ENCODE peak calls at places on chromosomes 2 and 18, in four cellular contexts. K, Y, W and P are unnamed samples.

GRCh38 chr2:100785621-100786296 is 34.2 kb upstream of the NPAS2 start:
- DNase-seq in K (no peak), Y (peak; percentile 85), W (no peak), P (no peak)

GRCh38 chr2:15048000-15048399 is 415.5 kb downstream of the LRATD1 start:
- DNase-seq in K (no peak), Y (no peak), W (no peak), P (no peak)

GRCh38 chr2:61538920-61539559 is 884 bp upstream of the XPO1 start:
- DNase-seq in K (no peak), Y (peak; percentile 24), W (peak; percentile 33), P (peak; percentile 29)

GRCh38 chr2:224847961-224848850 is 132.0 kb upstream of the CCDC195 start:
- DNase-seq in K (no peak), Y (no peak), W (peak; percentile 60), P (peak; percentile 69)

GRCh38 chr2:101150306-101151140 is 659 bp downstream of the TBC1D8 start:
- DNase-seq in K (no peak), Y (no peak), W (no peak), P (no peak)

GRCh38 chr18:57294547-57294946 is 57.8 kb upstream of the ST8SIA3 start:
- DNase-seq in K (no peak), Y (no peak), W (no peak), P (no peak)

GRCh38 chr2:178271629-178272333 is 77.5 kb downstream of the OSBPL6 start:
- DNase-seq in K (no peak), Y (no peak), W (no peak), P (peak; percentile 57)

GRCh38 chr18:78980777-78981651 is 1.4 kb downstream of the SALL3 start:
- DNase-seq in K (no peak), Y (no peak), W (no peak), P (no peak)

GRCh38 chr2:7766978-7767565 is 849.9 kb downstream of the RNF144A start:
- DNase-seq in K (no peak), Y (no peak), W (no peak), P (no peak)

GRCh38 chr18:76405761-76406356 is 89.2 kb downstream of the ZNF516 start:
- DNase-seq in K (peak; percentile 43), Y (no peak), W (peak; percentile 27), P (no peak)

GRCh38 chr2:7043689-7044088 is 126.5 kb downstream of the RNF144A start:
- DNase-seq in K (no peak), Y (no peak), W (no peak), P (no peak)

GRCh38 chr2:114022360-114023085 is 132.6 kb downstream of the ACTR3 start:
- DNase-seq in K (no peak), Y (peak; percentile 74), W (peak; percentile 61), P (no peak)

GRCh38 chr18:22681912-22682311 is 251.2 kb upstream of the RBBP8 start:
- DNase-seq in K (no peak), Y (no peak), W (no peak), P (no peak)

GRCh38 chr2:62844311-62845090 is 139.0 kb downstream of the EHBP1 start:
- DNase-seq in K (no peak), Y (no peak), W (no peak), P (no peak)

GRCh38 chr2:230922951-230923717 is 1.9 kb downstream of the GPR55 start:
- DNase-seq in K (no peak), Y (no peak), W (no peak), P (no peak)

GRCh38 chr2:147641644-147642043 is 203.2 kb upstream of the ACVR2A start:
- DNase-seq in K (no peak), Y (no peak), W (no peak), P (no peak)

GRCh38 chr2:96537066-96537733 is 648 bp downstream of the ARID5A start:
- DNase-seq in K (no peak), Y (no peak), W (no peak), P (peak; percentile 63)

GRCh38 chr2:110948027-110948687 is 172.6 kb upstream of the BCL2L11 start:
- DNase-seq in K (no peak), Y (no peak), W (no peak), P (no peak)

GRCh38 chr2:142286618-142287017 is 155.8 kb upstream of the LRP1B start:
- DNase-seq in K (peak; percentile 23), Y (no peak), W (peak; percentile 42), P (no peak)

GRCh38 chr2:241516520-241516965 is 8.2 kb upstream of the STK25 start:
- DNase-seq in K (no peak), Y (no peak), W (no peak), P (no peak)

GRCh38 chr2:208072250-208072892 is 47.0 kb upstream of the PLEKHM3 start:
- DNase-seq in K (peak; percentile 33), Y (peak; percentile 70), W (peak; percentile 57), P (no peak)

GRCh38 chr2:31069926-31070325 is 68.3 kb downstream of the GALNT14 start:
- DNase-seq in K (no peak), Y (no peak), W (no peak), P (no peak)

GRCh38 chr2:69992310-69993047 is 31.0 kb upstream of the ASPRV1 start:
- DNase-seq in K (no peak), Y (no peak), W (no peak), P (no peak)

GRCh38 chr2:71067567-71068217 is 756 bp upstream of the NAGK start:
- DNase-seq in K (no peak), Y (no peak), W (no peak), P (no peak)

GRCh38 chr2:218360453-218360852 is 3.8 kb downstream of the CATIP start:
- DNase-seq in K (no peak), Y (no peak), W (no peak), P (no peak)

GRCh38 chr2:172588931-172589330 is 33.0 kb downstream of the PDK1 start:
- DNase-seq in K (no peak), Y (no peak), W (no peak), P (no peak)
- H3K27ac ChIP-seq in K (no peak overlapping the region), Y (no peak overlapping the region), W (no peak overlapping the region), P (no peak overlapping the region)

DNA sequence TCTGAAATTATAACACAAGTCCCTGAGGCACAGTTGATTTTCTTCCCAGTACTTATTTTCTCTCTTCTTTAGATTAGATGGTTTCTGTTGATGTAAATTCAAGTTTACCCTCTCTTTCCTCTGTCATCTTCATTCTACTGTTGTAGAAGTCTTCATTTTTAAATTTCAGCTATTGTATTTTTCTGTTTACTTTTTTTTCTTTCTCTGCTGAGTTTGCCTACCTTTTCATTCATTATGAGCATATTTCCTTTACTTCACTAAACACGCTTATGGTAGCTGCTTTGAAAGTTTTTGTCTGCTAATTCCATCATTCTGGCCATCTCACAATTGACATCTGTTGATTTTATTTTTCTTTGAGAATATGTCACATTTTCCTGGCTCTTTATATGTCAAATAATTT is 69.9 kb downstream of the MAPRE2 start:
- DNase-seq in K (no peak), Y (no peak), W (no peak), P (no peak)
- H3K9me3 ChIP-seq in K (no peaks in the 10 kb centered on the region), Y (no peaks in the 10 kb centered on the region), W (no peaks in the 10 kb centered on the region), P (no peaks in the 10 kb centered on the region)

DNA sequence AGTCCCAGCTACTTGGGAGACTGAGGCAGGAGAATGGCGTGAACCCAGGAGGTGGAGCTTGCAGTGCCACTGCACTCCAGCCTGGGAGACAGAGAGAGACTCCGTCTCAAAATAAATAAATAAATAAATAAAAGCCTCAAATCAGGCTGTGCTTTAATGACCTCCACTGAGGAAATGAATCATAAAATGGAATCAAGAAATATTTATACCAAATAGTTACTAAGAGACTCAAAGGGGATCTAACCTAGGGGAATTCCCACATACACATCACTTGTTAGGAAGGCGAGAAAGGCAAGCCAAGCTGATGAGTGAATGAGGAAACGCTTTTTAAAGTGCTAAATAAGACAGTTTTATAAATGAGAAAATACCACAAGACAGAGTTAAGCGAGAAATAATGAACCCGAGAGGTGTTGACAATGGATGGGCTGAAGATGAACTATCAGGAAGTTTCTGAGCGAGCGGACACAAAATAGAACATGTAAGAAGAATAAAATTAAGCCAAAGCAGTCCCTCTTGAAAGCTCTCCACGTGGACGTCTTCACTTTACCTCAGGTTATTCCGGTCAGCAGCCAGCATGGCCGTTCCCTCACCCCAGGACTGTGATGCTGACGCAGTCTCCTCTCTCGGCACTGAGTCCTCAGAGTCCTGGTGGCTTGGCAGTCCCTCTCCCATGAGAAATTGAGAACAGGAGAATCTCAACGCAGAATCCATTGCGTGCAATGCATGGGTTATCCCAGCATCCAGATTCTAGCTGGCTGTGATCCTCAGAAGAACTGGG is 22.4 kb downstream of the PXDN start:
- DNase-seq in K (no peak), Y (no peak), W (no peak), P (no peak)
- TF ChIP-seq POLR2AphosphoS5 in K (no peak), Y (no peak), W (no peak), P (no peak)

GRCh38 chr2:121519732-121520640 is 10.7 kb upstream of the RNU4ATAC start:
- DNase-seq in K (no peak), Y (no peak), W (no peak), P (no peak)
- H3K27ac ChIP-seq in K (no peak overlapping the region), Y (no peak overlapping the region), W (no peak overlapping the region), P (no peak overlapping the region)

DNA sequence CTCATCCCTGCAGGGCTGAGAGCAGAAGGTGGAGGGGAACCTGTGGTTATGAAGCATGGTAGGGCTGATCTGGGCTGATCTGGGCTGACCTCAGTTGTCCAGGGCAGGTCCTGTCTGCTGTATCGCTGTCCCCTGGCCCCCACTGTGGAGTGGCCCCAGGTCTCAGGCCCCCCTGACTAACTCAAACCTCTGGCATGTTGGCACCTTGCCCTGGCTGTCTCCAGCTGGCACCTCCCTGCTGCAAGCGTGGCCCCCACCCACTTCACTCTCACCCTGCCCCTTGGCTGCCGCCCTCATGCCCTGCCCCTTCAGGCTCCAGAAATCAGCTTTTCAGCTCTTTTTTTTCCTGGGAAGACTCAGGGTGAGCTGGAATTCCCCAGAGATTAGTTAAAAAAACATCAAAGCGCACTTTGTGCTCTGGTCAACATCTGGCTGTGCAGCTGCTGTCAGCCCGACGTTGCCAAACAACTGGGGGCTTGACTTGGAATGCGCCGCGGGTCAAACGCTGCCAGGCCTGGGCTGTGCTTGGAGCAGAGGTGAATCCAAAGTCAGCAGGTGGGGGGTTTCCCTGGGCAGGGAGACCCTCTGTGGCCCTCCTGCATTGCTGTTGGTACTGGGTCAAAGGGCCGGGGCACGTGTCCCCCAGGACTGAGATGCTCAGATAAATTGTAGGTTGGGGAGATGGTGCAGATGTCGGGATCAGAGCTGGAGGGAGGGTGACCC is 173.8 kb upstream of the HDAC4 start:
- DNase-seq in K (no peak), Y (no peak), W (no peak), P (no peak)
- H3K9me3 ChIP-seq in K (no peaks in the 10 kb centered on the region), Y (no peaks in the 10 kb centered on the region), W (no peaks in the 10 kb centered on the region), P (peaks cover 6% of the 10 kb centered on the region)